ENCODE peak calls at places on chromosome 19, in seven cellular contexts. B, V, Q, D, T, O and J are unnamed samples.

GRCh38 chr19:16458391-16459128 is 13.2 kb downstream of the EPS15L1 start:
- DNase-seq in T (no peak), O (no peak), V (no peak), Q (no peak), B (no peak), D (no peak), J (no peak)

GRCh38 chr19:50646074-50646807 is 3.0 kb upstream of the C19orf81 start:
- DNase-seq in O (no peak), D (no peak), T (no peak), Q (no peak), B (peak), V (no peak), J (no peak)

GRCh38 chr19:40689339-40690049 is 957 bp downstream of the NUMBL start:
- DNase-seq in O (peak), Q (peak), D (no peak), T (no peak), B (no peak), V (no peak), J (peak)

GRCh38 chr19:41726493-41726892 is 18.1 kb downstream of the CEACAM5 start:
- DNase-seq in B (no peak), T (no peak), V (no peak), O (no peak), Q (no peak), D (no peak), J (no peak)

GRCh38 chr19:49362048-49362925 is at the start of gene TEAD2:
- DNase-seq in V (peak), Q (peak), O (peak), B (peak), D (peak), T (no peak), J (peak)

GRCh38 chr19:49879243-49879960 is 1.9 kb downstream of the TBC1D17 start:
- DNase-seq in B (no peak), D (no peak), O (peak), T (no peak), V (no peak), Q (no peak), J (no peak)

GRCh38 chr19:13214036-13214730 is 64.0 kb downstream of the IER2 start:
- DNase-seq in B (no peak), Q (no peak), D (peak), V (no peak), O (no peak), T (no peak), J (no peak)

GRCh38 chr19:12638611-12639182 is 27.8 kb downstream of the MAN2B1 start:
- DNase-seq in B (no peak), Q (no peak), V (no peak), O (no peak), T (no peak), D (no peak), J (no peak)

GRCh38 chr19:49506575-49507105 is 5.8 kb upstream of the FCGRT start:
- DNase-seq in D (peak), Q (peak), B (no peak), O (peak), V (peak), T (no peak), J (peak)

GRCh38 chr19:5394907-5395505 is 54.4 kb upstream of the PTPRS start:
- DNase-seq in D (peak), B (no peak), V (peak), Q (no peak), T (no peak), O (no peak), J (no peak)

GRCh38 chr19:6267552-6268381 is 12.0 kb downstream of the MLLT1 start:
- DNase-seq in O (no peak), B (peak), D (no peak), Q (no peak), T (no peak), V (no peak), J (peak)

GRCh38 chr19:38513762-38514167 is 80.3 kb downstream of the RYR1 start:
- DNase-seq in T (no peak), B (no peak), V (no peak), Q (no peak), O (no peak), D (no peak), J (no peak)

GRCh38 chr19:47595937-47596336 is 13.0 kb upstream of the BICRA start:
- DNase-seq in O (no peak), Q (no peak), B (no peak), V (no peak), D (no peak), T (no peak), J (no peak)

GRCh38 chr19:35011091-35011689 is 11.1 kb downstream of the GRAMD1A start:
- DNase-seq in V (no peak), B (no peak), Q (no peak), T (no peak), O (no peak), D (no peak), J (no peak)

GRCh38 chr19:7395360-7395781 is 46.6 kb downstream of the ARHGEF18 start:
- DNase-seq in D (no peak), T (no peak), V (no peak), B (no peak), O (no peak), Q (no peak), J (peak)

GRCh38 chr19:1172353-1173159 is 1.5 kb downstream of the SBNO2 start:
- DNase-seq in D (no peak), O (peak), V (no peak), Q (peak), T (no peak), B (peak), J (peak)

GRCh38 chr19:19997656-19998268 is 41.5 kb downstream of the ZNF682 start:
- DNase-seq in Q (peak), T (peak), O (peak), B (no peak), V (no peak), D (peak), J (no peak)

GRCh38 chr19:10478476-10478875 is 24.7 kb downstream of the KEAP1 start:
- DNase-seq in O (no peak), D (no peak), T (no peak), B (peak), Q (no peak), V (no peak), J (no peak)

GRCh38 chr19:34989248-34989797 is 10.8 kb upstream of the GRAMD1A start:
- DNase-seq in O (no peak), D (no peak), Q (no peak), V (no peak), T (no peak), B (no peak), J (no peak)

GRCh38 chr19:18306209-18306902 is 16.5 kb downstream of the LSM4 start:
- DNase-seq in D (no peak), B (no peak), V (no peak), O (no peak), T (no peak), Q (no peak), J (no peak)

GRCh38 chr19:42528354-42529247 is at the start of gene CEACAM1:
- DNase-seq in V (no peak), B (no peak), O (no peak), T (no peak), D (no peak), Q (peak), J (no peak)

GRCh38 chr19:56263319-56263718 is 9.2 kb upstream of the EDDM13 start:
- DNase-seq in D (no peak), B (no peak), Q (no peak), V (no peak), T (no peak), O (no peak), J (no peak)

GRCh38 chr19:39937094-39937493 is 2.7 kb upstream of the FCGBP start:
- DNase-seq in Q (no peak), D (no peak), O (no peak), V (no peak), T (no peak), B (no peak), J (no peak)

GRCh38 chr19:16608290-16608704 is 19.7 kb downstream of the MED26 start:
- DNase-seq in T (no peak), Q (no peak), B (peak), V (no peak), D (no peak), O (no peak), J (peak)

DNA sequence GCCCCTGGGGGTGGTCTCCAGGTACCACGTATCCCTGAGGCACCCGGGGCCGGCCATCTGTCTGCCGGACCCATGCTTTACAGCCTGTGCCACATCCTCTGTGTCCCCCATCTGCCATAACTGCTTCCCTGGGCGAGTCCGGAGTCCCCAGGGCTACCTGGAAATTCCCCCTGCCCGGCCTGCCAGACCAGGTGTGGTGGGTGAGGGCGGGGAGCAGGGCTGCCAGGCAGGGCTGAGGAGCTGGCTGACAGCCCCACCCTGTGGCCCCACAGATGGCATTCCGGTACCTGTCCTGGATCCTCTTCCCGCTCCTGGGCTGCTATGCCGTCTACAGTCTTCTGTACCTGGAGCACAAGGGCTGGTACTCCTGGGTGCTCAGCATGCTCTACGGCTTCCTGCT is 10.3 kb upstream of the RELB start:
- DNase-seq in O (no peak), V (no peak), Q (no peak), T (no peak), D (no peak), B (no peak), J (no peak)
- H2AK5ac ChIP-seq in O (no peak), V (no peak), Q (no peak), T (no peak), D (no peak), B (no peak), J (no peak)

DNA sequence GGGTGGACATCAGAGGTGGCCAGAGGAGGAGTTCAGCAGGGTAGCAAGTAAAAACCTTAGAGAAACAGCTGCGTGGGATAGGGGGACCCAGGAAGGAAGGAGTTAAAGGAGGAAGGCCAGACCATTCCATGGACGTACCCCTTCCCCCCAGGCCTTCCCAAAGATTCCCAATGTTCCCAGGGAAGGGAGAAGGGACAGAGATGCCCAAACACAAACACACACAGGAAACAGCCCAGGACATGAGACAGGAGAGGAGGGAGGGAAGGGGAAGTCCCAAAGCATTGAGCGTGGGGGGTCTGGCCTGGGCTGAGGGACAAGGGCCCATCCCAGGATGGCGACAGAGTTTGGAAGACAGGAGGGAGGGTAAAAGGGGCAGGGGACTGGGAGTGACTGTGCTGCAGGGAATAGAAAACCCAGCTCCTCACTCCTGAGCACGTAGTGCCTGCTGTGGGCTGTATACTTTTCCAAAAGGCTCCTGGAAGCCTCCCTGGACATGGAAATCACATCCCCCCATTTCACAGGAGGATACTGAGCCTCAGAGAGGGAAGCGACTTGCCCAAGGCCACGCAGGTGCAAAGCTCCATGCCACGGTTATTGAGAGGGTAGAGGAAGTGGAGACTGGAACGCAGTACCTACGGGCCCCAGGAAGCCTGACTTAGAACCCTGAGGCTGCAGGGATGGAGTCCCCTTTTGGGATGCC is 1.1 kb downstream of the SYDE1 start:
- DNase-seq in B (no peak), T (no peak), O (peak), V (no peak), Q (peak), D (no peak), J (peak)
- H3K4me2 ChIP-seq in B (peak), T (peak), O (peak), V (peak), Q (peak), D (peak), J (peak)

DNA sequence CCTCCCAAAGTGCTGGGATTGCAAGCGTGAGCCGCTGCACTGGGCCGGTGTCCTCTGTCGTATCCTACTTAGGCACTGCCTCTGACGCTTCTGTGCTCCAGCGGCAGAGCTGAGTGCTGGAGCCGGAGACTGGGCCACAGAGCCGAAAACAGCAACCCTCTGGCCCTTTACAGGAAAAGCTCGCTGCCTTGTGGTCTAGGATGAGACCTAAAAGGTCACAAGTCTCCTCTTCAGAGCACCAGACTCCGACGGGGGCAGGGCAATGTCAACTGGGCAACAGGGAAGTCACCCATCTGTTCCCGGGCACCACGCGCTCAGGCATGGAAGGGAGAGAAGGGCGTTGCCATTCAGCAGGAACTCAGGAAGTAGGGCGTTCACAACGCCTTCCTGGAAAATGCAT is 91.7 kb downstream of the GADD45B start:
- DNase-seq in B (no peak), D (no peak), Q (peak), O (no peak), T (no peak), V (no peak), J (no peak)
- H2AK5ac ChIP-seq in B (no peak), D (no peak), Q (no peak), O (no peak), T (peak), V (no peak), J (no peak)

GRCh38 chr19:8525401-8525684 is 11.4 kb upstream of the ZNF414 start:
- DNase-seq in T (peak), B (no peak), Q (no peak), D (no peak), V (peak), O (no peak), J (no peak)
- H3K4me2 ChIP-seq in T (no peak), B (peak), Q (peak), D (peak), V (peak), O (no peak), J (peak)

GRCh38 chr19:52369463-52370340 is at the start of gene ZNF880:
- DNase-seq in T (peak), Q (peak), B (peak), D (peak), O (peak), V (peak), J (peak)

GRCh38 chr19:52366414-52366824 is 3.3 kb upstream of the ZNF880 start:
- DNase-seq in Q (no peak), V (no peak), B (no peak), D (no peak), O (no peak), T (no peak), J (no peak)

GRCh38 chr19:52370341-52370710 is 603 bp downstream of the ZNF880 start:
- DNase-seq in T (no peak), B (no peak), O (no peak), D (no peak), V (no peak), Q (no peak), J (no peak)
- H2AK5ac ChIP-seq in T (no peak), B (no peak), O (no peak), D (no peak), V (peak), Q (no peak), J (no peak)